ENCODE peak calls at places on chromosomes 4 and X, in ten cellular contexts. R, W, O, F, Z, S, B, H, M and L are unnamed samples.

GRCh38 chr4:94032754-94033153 is 174.9 kb upstream of the SMARCAD1 start:
- DNase-seq in R (no peak), W (peak; percentile 56), O (no peak), F (no peak), Z (no peak), S (no peak), B (no peak), H (no peak), M (no peak), L (no peak)

GRCh38 chr4:38164346-38164745 is 204.1 kb downstream of the PTTG2 start:
- DNase-seq in R (no peak), W (no peak), O (no peak), F (no peak), Z (no peak), S (no peak), B (no peak), H (no peak), M (no peak), L (no peak)

GRCh38 chrX:107935200-107935599 is 47.0 kb downstream of the TEX13B start:
- DNase-seq in R (no peak), W (no peak), O (peak; percentile 74), F (no peak), Z (no peak), S (peak; percentile 17), B (no peak), H (no peak), M (peak; percentile 2), L (no peak)

GRCh38 chr4:87025614-87026041 is 90.8 kb downstream of the AFF1 start:
- DNase-seq in R (no peak), W (no peak), O (no peak), F (no peak), Z (no peak), S (no peak), B (no peak), H (no peak), M (no peak), L (no peak)

GRCh38 chr4:77652237-77652897 is 46.7 kb downstream of the CXCL13 start:
- DNase-seq in R (no peak), W (no peak), O (no peak), F (no peak), Z (no peak), S (no peak), B (no peak), H (no peak), M (no peak), L (no peak)

GRCh38 chr4:94453534-94453963 is 1.8 kb downstream of the PDLIM5 start:
- DNase-seq in R (no peak), W (no peak), O (no peak), F (no peak), Z (no peak), S (no peak), B (no peak), H (no peak), M (no peak), L (no peak)

GRCh38 chrX:115337735-115338134 is 48.2 kb downstream of the LUZP4 start:
- DNase-seq in R (no peak), W (no peak), O (no peak), F (no peak), Z (no peak), S (peak; percentile 96), B (no peak), H (peak; percentile 42), M (no peak), L (no peak)

GRCh38 chrX:75522565-75523411 is at the start of gene ZDHHC15:
- DNase-seq in R (no peak), W (peak; percentile 15), O (peak; percentile 20), F (peak; percentile 50), Z (no peak), S (no peak), B (peak; percentile 54), H (no peak), M (no peak), L (no peak)

GRCh38 chrX:40720811-40721210 is 14.5 kb downstream of the MED14 start:
- DNase-seq in R (no peak), W (no peak), O (no peak), F (no peak), Z (no peak), S (no peak), B (no peak), H (no peak), M (no peak), L (no peak)

GRCh38 chr4:97984545-97985131 is 158.6 kb downstream of the STPG2 start:
- DNase-seq in R (no peak), W (no peak), O (no peak), F (no peak), Z (no peak), S (no peak), B (no peak), H (no peak), M (no peak), L (peak; percentile 7)

GRCh38 chr4:124631760-124632159 is 80.8 kb downstream of the ANKRD50 start:
- DNase-seq in R (peak; percentile 46), W (peak; percentile 89), O (peak; percentile 94), F (no peak), Z (no peak), S (peak; percentile 98), B (peak; percentile 82), H (peak; percentile 85), M (peak; percentile 36), L (peak; percentile 56)

GRCh38 chr4:148073349-148073748 is 341.5 kb downstream of the ARHGAP10 start:
- DNase-seq in R (no peak), W (no peak), O (no peak), F (no peak), Z (no peak), S (no peak), B (no peak), H (no peak), M (no peak), L (no peak)

GRCh38 chr4:148079945-148080344 is 348.1 kb downstream of the ARHGAP10 start:
- DNase-seq in R (no peak), W (no peak), O (no peak), F (no peak), Z (no peak), S (no peak), B (no peak), H (no peak), M (no peak), L (no peak)

GRCh38 chr4:148075438-148075837 is 343.6 kb downstream of the ARHGAP10 start:
- DNase-seq in R (no peak), W (no peak), O (no peak), F (no peak), Z (no peak), S (no peak), B (no peak), H (no peak), M (no peak), L (no peak)

GRCh38 chr4:148074462-148074861 is 342.6 kb downstream of the ARHGAP10 start:
- DNase-seq in R (no peak), W (no peak), O (no peak), F (no peak), Z (no peak), S (no peak), B (no peak), H (no peak), M (no peak), L (no peak)

DNA sequence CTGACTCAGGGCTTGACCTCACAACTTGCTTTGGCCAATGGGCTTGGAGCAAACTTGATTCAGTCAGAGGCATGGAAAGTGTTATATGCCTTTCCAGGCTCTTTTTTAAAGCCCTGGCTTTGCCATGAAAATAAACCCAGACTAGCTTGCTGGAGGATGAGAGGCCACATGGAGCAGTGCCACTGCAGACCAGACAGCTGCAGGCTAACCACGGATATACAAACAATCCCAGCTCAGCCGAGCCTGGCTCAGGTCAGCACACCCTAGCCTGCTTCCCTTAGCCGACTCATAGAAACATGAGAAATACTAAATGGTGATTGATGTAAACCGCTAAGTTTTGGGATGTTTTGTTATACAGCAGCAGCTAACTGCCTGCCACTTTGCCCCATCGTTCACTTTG is 345.1 kb downstream of the ARHGAP10 start:
- DNase-seq in R (no peak), W (no peak), O (no peak), F (no peak), Z (no peak), S (no peak), B (no peak), H (peak; percentile 34), M (no peak), L (no peak)
- H3K4me3 ChIP-seq in R (no peak overlapping the region), W (no peak overlapping the region), O (no peak overlapping the region), F (no peak overlapping the region), Z (no peak overlapping the region), S (no peak overlapping the region), B (no peak overlapping the region), H (no peak overlapping the region), M (no peak overlapping the region), L (no peak overlapping the region)

GRCh38 chrX:71160475-71160874 is 15.8 kb downstream of the NLGN3 start:
- DNase-seq in R (no peak), W (no peak), O (no peak), F (no peak), Z (no peak), S (no peak), B (no peak), H (no peak), M (no peak), L (no peak)
- TF ChIP-seq CTCF in R (no peak), W (no peak), O (no peak), F (no peak), Z (no peak), S (no peak), B (no peak), H (no peak), M (no peak), L (no peak)

GRCh38 chrX:19791562-19791961 is 95.8 kb downstream of the SH3KBP1 start:
- DNase-seq in R (no peak), W (no peak), O (no peak), F (no peak), Z (no peak), S (peak; percentile 55), B (no peak), H (no peak), M (no peak), L (peak; percentile 77)
- H3K4me3 ChIP-seq in R (no peak overlapping the region), W (no peak overlapping the region), O (no peak overlapping the region), F (no peak overlapping the region), Z (no peak overlapping the region), S (no peak overlapping the region), B (no peak overlapping the region), H (no peak overlapping the region), M (no peak overlapping the region), L (no peak overlapping the region)

DNA sequence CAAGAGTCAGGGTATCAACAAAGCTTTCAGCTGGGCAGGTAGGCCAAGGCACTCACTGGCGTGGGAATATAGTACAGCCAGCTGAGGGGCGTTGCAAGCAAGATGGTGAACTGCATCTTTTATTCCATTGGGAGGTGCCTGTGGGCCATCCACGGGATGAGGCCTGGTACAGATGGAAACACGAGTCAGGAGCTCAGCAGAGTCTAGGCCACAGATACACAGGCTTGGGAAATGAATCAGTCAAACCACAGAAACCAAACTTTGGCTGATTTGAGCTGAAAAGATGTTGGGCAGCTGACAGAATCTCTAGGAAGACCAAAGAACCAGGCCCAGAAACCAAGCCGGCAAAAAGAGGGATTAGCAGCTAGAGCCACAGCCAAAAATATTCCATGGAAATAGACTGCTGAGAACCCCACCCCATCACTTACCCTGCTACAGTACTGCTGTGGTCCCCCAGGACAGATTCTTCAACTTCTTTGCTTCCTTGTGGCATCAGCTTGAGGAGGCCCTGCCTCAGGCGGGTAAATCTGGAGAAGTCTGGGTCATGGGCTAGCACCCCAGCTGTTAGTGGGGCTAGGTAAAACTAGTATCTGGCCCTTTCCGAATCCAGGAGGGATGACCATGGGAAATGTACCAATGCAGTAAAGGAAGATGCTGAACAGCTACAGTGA is 75.4 kb downstream of the TMEM131L start:
- DNase-seq in R (no peak), W (peak; percentile 96), O (peak; percentile 19), F (no peak), Z (no peak), S (peak; percentile 88), B (no peak), H (peak; percentile 78), M (no peak), L (peak; percentile 62)
- TF ChIP-seq CTCF in R (no peak), W (peak; percentile 21), O (no peak), F (no peak), Z (no peak), S (no peak), B (no peak), H (peak; percentile 39), M (no peak), L (no peak)

GRCh38 chr4:188993871-188994270 is 854.6 kb downstream of the TRIML1 start:
- DNase-seq in R (no peak), W (no peak), O (no peak), F (no peak), Z (no peak), S (no peak), B (no peak), H (no peak), M (no peak), L (no peak)
- H3K4me3 ChIP-seq in R (no peak overlapping the region), W (no peak overlapping the region), O (no peak overlapping the region), F (no peak overlapping the region), Z (no peak overlapping the region), S (no peak overlapping the region), B (no peak overlapping the region), H (no peak overlapping the region), M (no peak overlapping the region), L (no peak overlapping the region)